ENCODE peak calls at places on chromosomes 4 and X, in nine cellular contexts. One of them, this sample, is unnamed.

GRCh38 chr4:156378053-156378665 is 424.5 kb upstream of the CTSO start:
- DNase-seq in GM23338: peak
- DNase-seq in GM23248: peak
- DNase-seq in HCT116: peak
- DNase-seq in SK-N-SH: peak
- DNase-seq in hepatocyte: peak
- DNase-seq in PC-3: peak
- DNase-seq in neural progenitor cell: peak
- DNase-seq in MM.1S: peak
- DNase-seq in this sample: peak

GRCh38 chr4:105600951-105601350 is 48.5 kb downstream of the ARHGEF38 start:
- DNase-seq in HCT116: no peak
- DNase-seq in MM.1S: no peak
- DNase-seq in GM23338: no peak
- DNase-seq in SK-N-SH: no peak
- DNase-seq in PC-3: no peak
- DNase-seq in hepatocyte: no peak
- DNase-seq in neural progenitor cell: no peak
- DNase-seq in GM23248: no peak
- DNase-seq in this sample: no peak

GRCh38 chr4:43425206-43425605 is 532.7 kb downstream of the GRXCR1 start:
- DNase-seq in PC-3: no peak
- DNase-seq in hepatocyte: no peak
- DNase-seq in MM.1S: no peak
- DNase-seq in GM23338: no peak
- DNase-seq in SK-N-SH: no peak
- DNase-seq in HCT116: no peak
- DNase-seq in neural progenitor cell: no peak
- DNase-seq in GM23248: no peak
- DNase-seq in this sample: no peak

GRCh38 chr4:151035321-151035720 is 20.2 kb upstream of the LRBA start:
- DNase-seq in HCT116: no peak
- DNase-seq in hepatocyte: peak
- DNase-seq in neural progenitor cell: no peak
- DNase-seq in GM23338: peak
- DNase-seq in SK-N-SH: no peak
- DNase-seq in GM23248: no peak
- DNase-seq in MM.1S: no peak
- DNase-seq in PC-3: peak
- DNase-seq in this sample: no peak

GRCh38 chrX:53571494-53571893 is 115.0 kb downstream of the HUWE1 start:
- DNase-seq in neural progenitor cell: no peak
- DNase-seq in PC-3: no peak
- DNase-seq in SK-N-SH: no peak
- DNase-seq in hepatocyte: no peak
- DNase-seq in GM23248: no peak
- DNase-seq in MM.1S: no peak
- DNase-seq in HCT116: no peak
- DNase-seq in GM23338: no peak
- DNase-seq in this sample: no peak

GRCh38 chrX:101191217-101191750 is 28.3 kb upstream of the DRP2 start:
- DNase-seq in PC-3: no peak
- DNase-seq in SK-N-SH: peak
- DNase-seq in GM23338: peak
- DNase-seq in HCT116: no peak
- DNase-seq in hepatocyte: peak
- DNase-seq in GM23248: peak
- DNase-seq in MM.1S: no peak
- DNase-seq in neural progenitor cell: peak
- DNase-seq in this sample: no peak

GRCh38 chr4:182240161-182241130 is 2.8 kb upstream of the TENM3 start:
- DNase-seq in neural progenitor cell: peak
- DNase-seq in GM23338: peak
- DNase-seq in GM23248: peak
- DNase-seq in PC-3: no peak
- DNase-seq in HCT116: no peak
- DNase-seq in hepatocyte: peak
- DNase-seq in SK-N-SH: peak
- DNase-seq in MM.1S: no peak
- DNase-seq in this sample: no peak

GRCh38 chr4:164959896-164960295 is 17.6 kb downstream of the TRIM61 start:
- DNase-seq in GM23338: no peak
- DNase-seq in GM23248: peak
- DNase-seq in hepatocyte: no peak
- DNase-seq in MM.1S: no peak
- DNase-seq in PC-3: peak
- DNase-seq in HCT116: no peak
- DNase-seq in SK-N-SH: no peak
- DNase-seq in neural progenitor cell: no peak
- DNase-seq in this sample: no peak

GRCh38 chrX:47200385-47201150 is 6.9 kb downstream of the UBA1 start:
- DNase-seq in PC-3: peak
- DNase-seq in HCT116: no peak
- DNase-seq in neural progenitor cell: no peak
- DNase-seq in MM.1S: no peak
- DNase-seq in hepatocyte: peak
- DNase-seq in GM23338: no peak
- DNase-seq in GM23248: peak
- DNase-seq in SK-N-SH: no peak
- DNase-seq in this sample: no peak

GRCh38 chr4:78032446-78032845 is 24.7 kb upstream of the FRAS1 start:
- DNase-seq in neural progenitor cell: no peak
- DNase-seq in hepatocyte: no peak
- DNase-seq in GM23248: no peak
- DNase-seq in MM.1S: no peak
- DNase-seq in GM23338: peak
- DNase-seq in HCT116: no peak
- DNase-seq in SK-N-SH: peak
- DNase-seq in PC-3: no peak
- DNase-seq in this sample: peak

GRCh38 chrX:76427560-76428242 is at the start of gene MAGEE1:
- DNase-seq in HCT116: peak
- DNase-seq in GM23338: peak
- DNase-seq in neural progenitor cell: peak
- DNase-seq in hepatocyte: peak
- DNase-seq in MM.1S: peak
- DNase-seq in SK-N-SH: peak
- DNase-seq in PC-3: peak
- DNase-seq in GM23248: peak
- DNase-seq in this sample: peak

GRCh38 chr4:86326399-86326798 is 33.5 kb downstream of the MAPK10 start:
- DNase-seq in MM.1S: no peak
- DNase-seq in PC-3: no peak
- DNase-seq in SK-N-SH: no peak
- DNase-seq in hepatocyte: no peak
- DNase-seq in GM23338: no peak
- DNase-seq in neural progenitor cell: no peak
- DNase-seq in HCT116: no peak
- DNase-seq in GM23248: peak
- DNase-seq in this sample: no peak

DNA sequence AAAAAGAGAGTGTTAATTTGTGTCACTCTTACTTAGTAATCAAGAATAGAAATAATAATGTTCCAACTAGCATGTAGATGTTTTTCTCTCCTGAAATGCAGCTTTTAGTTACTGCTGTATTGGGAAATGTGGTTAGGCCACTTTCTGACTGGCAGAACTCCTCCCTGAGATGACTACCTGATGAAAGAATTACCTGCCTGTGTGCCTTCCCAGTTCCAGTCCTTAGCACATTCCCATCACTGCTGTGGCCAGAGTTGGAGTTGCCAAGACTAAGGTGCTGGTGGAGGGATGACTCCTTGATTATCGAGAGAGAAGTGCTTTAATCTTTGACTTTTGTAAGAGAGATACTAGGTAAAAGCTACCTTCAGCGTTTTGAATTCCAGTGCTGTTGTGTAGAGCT is 9.5 kb downstream of the GAB1 start:
- DNase-seq in SK-N-SH: no peak
- DNase-seq in MM.1S: no peak
- DNase-seq in neural progenitor cell: no peak
- DNase-seq in GM23248: no peak
- DNase-seq in PC-3: peak
- DNase-seq in hepatocyte: peak
- DNase-seq in HCT116: no peak
- DNase-seq in GM23338: peak
- DNase-seq in this sample: no peak
- TF ChIP-seq EZH2phosphoT487 in SK-N-SH: no peak
- TF ChIP-seq EZH2phosphoT487 in MM.1S: no peak
- TF ChIP-seq EZH2phosphoT487 in neural progenitor cell: no peak
- TF ChIP-seq EZH2phosphoT487 in GM23248: no peak
- TF ChIP-seq EZH2phosphoT487 in PC-3: no peak
- TF ChIP-seq EZH2phosphoT487 in hepatocyte: no peak
- TF ChIP-seq EZH2phosphoT487 in HCT116: no peak
- TF ChIP-seq EZH2phosphoT487 in GM23338: no peak
- TF ChIP-seq EZH2phosphoT487 in this sample: no peak

GRCh38 chrX:43969504-43970501 is 3.4 kb downstream of the NDP start:
- DNase-seq in GM23338: peak
- DNase-seq in MM.1S: no peak
- DNase-seq in hepatocyte: no peak
- DNase-seq in SK-N-SH: no peak
- DNase-seq in GM23248: peak
- DNase-seq in neural progenitor cell: peak
- DNase-seq in HCT116: no peak
- DNase-seq in PC-3: peak
- DNase-seq in this sample: no peak

GRCh38 chrX:43974076-43974475 is 886 bp upstream of the NDP start:
- DNase-seq in SK-N-SH: no peak
- DNase-seq in HCT116: no peak
- DNase-seq in hepatocyte: no peak
- DNase-seq in GM23338: no peak
- DNase-seq in GM23248: no peak
- DNase-seq in neural progenitor cell: no peak
- DNase-seq in MM.1S: no peak
- DNase-seq in PC-3: peak
- DNase-seq in this sample: no peak

GRCh38 chrX:43973249-43973672 is at the start of gene NDP:
- DNase-seq in PC-3: peak
- DNase-seq in MM.1S: no peak
- DNase-seq in GM23338: peak
- DNase-seq in GM23248: peak
- DNase-seq in SK-N-SH: peak
- DNase-seq in hepatocyte: peak
- DNase-seq in neural progenitor cell: peak
- DNase-seq in HCT116: no peak
- DNase-seq in this sample: no peak

GRCh38 chrX:43970528-43970927 is 2.7 kb downstream of the NDP start:
- DNase-seq in HCT116: no peak
- DNase-seq in GM23248: peak
- DNase-seq in SK-N-SH: no peak
- DNase-seq in hepatocyte: no peak
- DNase-seq in GM23338: no peak
- DNase-seq in PC-3: peak
- DNase-seq in MM.1S: no peak
- DNase-seq in neural progenitor cell: no peak
- DNase-seq in this sample: no peak

DNA sequence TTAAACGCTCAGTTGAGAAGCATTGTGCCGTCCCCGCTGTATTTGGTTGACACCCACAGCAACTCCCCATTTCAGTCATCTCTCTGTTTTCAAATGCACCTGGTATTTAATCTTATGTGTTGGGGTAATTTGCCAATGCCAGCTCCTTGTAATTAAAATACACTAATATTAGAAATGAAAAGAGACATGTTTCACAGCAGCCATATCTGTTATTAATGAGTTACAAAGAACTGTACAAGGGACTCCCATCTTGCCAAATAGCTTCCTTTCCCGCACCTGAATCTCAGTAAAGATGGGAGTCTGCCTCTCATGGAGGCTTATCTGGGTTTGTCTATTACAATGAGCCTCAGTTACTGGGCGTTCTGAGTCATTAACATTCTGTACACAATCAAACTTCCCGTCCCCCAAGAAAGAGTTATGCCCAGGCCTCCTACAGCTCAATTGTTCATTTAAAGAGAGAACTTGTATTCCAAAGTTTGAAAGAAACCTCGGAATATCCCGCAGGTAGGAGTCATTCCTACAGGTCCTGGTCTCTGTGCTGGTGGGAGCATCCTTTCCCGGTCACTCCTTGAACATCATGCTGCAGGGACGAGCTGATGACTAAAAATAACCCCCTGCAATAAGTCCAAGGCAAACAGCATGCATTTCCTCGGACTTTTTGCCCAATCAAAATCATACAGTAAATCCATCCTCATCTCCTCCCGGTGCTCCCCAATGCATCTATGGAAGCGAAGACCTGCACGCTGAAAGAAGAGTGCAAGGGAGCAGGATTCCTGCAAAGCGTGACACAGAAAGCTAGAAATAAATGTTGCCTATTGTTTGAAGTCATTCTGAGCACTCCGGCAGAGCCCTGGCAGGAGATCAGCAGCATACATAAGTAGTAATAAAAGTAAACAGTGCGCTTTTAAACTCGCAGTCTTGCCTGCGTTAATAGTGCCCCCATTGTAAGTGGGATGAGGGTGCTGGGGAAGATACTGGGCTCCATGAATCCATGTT is 926 bp downstream of the NDP start:
- DNase-seq in hepatocyte: peak
- DNase-seq in HCT116: no peak
- DNase-seq in SK-N-SH: no peak
- DNase-seq in GM23248: no peak
- DNase-seq in GM23338: no peak
- DNase-seq in neural progenitor cell: no peak
- DNase-seq in PC-3: peak
- DNase-seq in MM.1S: no peak
- DNase-seq in this sample: no peak
- H3K4me2 ChIP-seq in hepatocyte: peak
- H3K4me2 ChIP-seq in HCT116: no peak
- H3K4me2 ChIP-seq in SK-N-SH: no peak
- H3K4me2 ChIP-seq in GM23248: no peak
- H3K4me2 ChIP-seq in GM23338: peak
- H3K4me2 ChIP-seq in neural progenitor cell: peak
- H3K4me2 ChIP-seq in PC-3: peak
- H3K4me2 ChIP-seq in MM.1S: no peak
- H3K4me2 ChIP-seq in this sample: no peak

GRCh38 chr4:109649872-109650271 is 53.4 kb downstream of the CASP6 start:
- DNase-seq in neural progenitor cell: no peak
- DNase-seq in GM23338: no peak
- DNase-seq in hepatocyte: no peak
- DNase-seq in GM23248: no peak
- DNase-seq in HCT116: no peak
- DNase-seq in MM.1S: no peak
- DNase-seq in SK-N-SH: no peak
- DNase-seq in PC-3: no peak
- DNase-seq in this sample: peak
- TF ChIP-seq EZH2phosphoT487 in neural progenitor cell: no peak
- TF ChIP-seq EZH2phosphoT487 in GM23338: no peak
- TF ChIP-seq EZH2phosphoT487 in hepatocyte: no peak
- TF ChIP-seq EZH2phosphoT487 in GM23248: no peak
- TF ChIP-seq EZH2phosphoT487 in HCT116: no peak
- TF ChIP-seq EZH2phosphoT487 in MM.1S: no peak
- TF ChIP-seq EZH2phosphoT487 in SK-N-SH: no peak
- TF ChIP-seq EZH2phosphoT487 in PC-3: no peak
- TF ChIP-seq EZH2phosphoT487 in this sample: no peak

GRCh38 chr4:3301450-3302163 is 8.8 kb downstream of the RGS12 start:
- DNase-seq in SK-N-SH: no peak
- DNase-seq in GM23248: no peak
- DNase-seq in HCT116: no peak
- DNase-seq in MM.1S: no peak
- DNase-seq in GM23338: no peak
- DNase-seq in PC-3: no peak
- DNase-seq in neural progenitor cell: no peak
- DNase-seq in hepatocyte: no peak
- DNase-seq in this sample: no peak
- H3K4me2 ChIP-seq in SK-N-SH: no peak
- H3K4me2 ChIP-seq in GM23248: no peak
- H3K4me2 ChIP-seq in HCT116: no peak
- H3K4me2 ChIP-seq in MM.1S: no peak
- H3K4me2 ChIP-seq in GM23338: no peak
- H3K4me2 ChIP-seq in PC-3: no peak
- H3K4me2 ChIP-seq in neural progenitor cell: no peak
- H3K4me2 ChIP-seq in hepatocyte: no peak
- H3K4me2 ChIP-seq in this sample: no peak

This sample was measured in OCI-LY7.